ENCODE peak calls at places on chromosomes 6 and 20, in four cellular contexts. B, O, Y and H are unnamed samples.

GRCh38 chr20:62333820-62334595 is 31.2 kb downstream of the ADRM1 start:
- DNase-seq in Y (no peak), B (no peak), O (no peak), H (no peak)

GRCh38 chr20:58692579-58693225 is at the start of gene NPEPL1:
- DNase-seq in B (peak), O (peak), Y (peak), H (peak)

GRCh38 chr6:153312633-153313032 is 181.6 kb upstream of the RGS17 start:
- DNase-seq in B (peak), O (peak), Y (peak), H (peak)

GRCh38 chr6:44486002-44486421 is 98.5 kb downstream of the CDC5L start:
- DNase-seq in B (no peak), Y (no peak), O (no peak), H (peak)

GRCh38 chr20:38275815-38276550 is 15.4 kb upstream of the KIAA1755 start:
- DNase-seq in Y (peak), O (peak), B (peak), H (peak)

GRCh38 chr6:42978487-42978792 is 541 bp downstream of the PEX6 start:
- DNase-seq in Y (peak), O (no peak), B (no peak), H (no peak)

GRCh38 chr20:44552039-44552438 is 30.2 kb upstream of the SERINC3 start:
- DNase-seq in O (no peak), Y (no peak), B (no peak), H (no peak)

GRCh38 chr20:44004306-44004915 is 89.8 kb downstream of the TOX2 start:
- DNase-seq in O (no peak), Y (no peak), B (no peak), H (no peak)

GRCh38 chr20:62466071-62466760 is 9.6 kb downstream of the GATA5 start:
- DNase-seq in O (no peak), Y (no peak), B (no peak), H (no peak)

GRCh38 chr20:34579191-34579661 is 20.7 kb downstream of the MAP1LC3A start:
- DNase-seq in Y (peak), B (peak), O (peak), H (peak)

GRCh38 chr20:61975411-61975810 is 90.3 kb downstream of the TAF4 start:
- DNase-seq in Y (no peak), O (no peak), B (no peak), H (no peak)

GRCh38 chr20:47284373-47284772 is 72.1 kb downstream of the ZMYND8 start:
- DNase-seq in O (no peak), B (no peak), Y (no peak), H (no peak)

GRCh38 chr20:46752639-46753235 is 43.3 kb downstream of the SLC2A10 start:
- DNase-seq in Y (peak), O (peak), B (peak), H (peak)

GRCh38 chr20:25247100-25247665 is 702 bp upstream of the PYGB start:
- DNase-seq in O (peak), Y (peak), B (peak), H (peak)
- TF ChIP-seq CTCF in O (peak), Y (peak), B (peak), H (peak)

GRCh38 chr6:155054851-155055250 is 59.7 kb downstream of the TIAM2 start:
- DNase-seq in O (no peak), B (no peak), Y (no peak), H (no peak)
- H3K4me3 ChIP-seq in O (no peak), B (no peak), Y (no peak), H (no peak)

GRCh38 chr6:76165471-76166221 is 93.2 kb upstream of the IMPG1 start:
- DNase-seq in Y (no peak), B (no peak), O (no peak), H (no peak)

GRCh38 chr6:76166297-76166696 is 93.8 kb upstream of the IMPG1 start:
- DNase-seq in B (no peak), Y (no peak), O (no peak), H (no peak)

GRCh38 chr6:76162811-76163210 is 90.3 kb upstream of the IMPG1 start:
- DNase-seq in Y (no peak), O (no peak), B (no peak), H (no peak)

GRCh38 chr6:76166874-76167273 is 94.4 kb upstream of the IMPG1 start:
- DNase-seq in Y (no peak), B (no peak), O (no peak), H (no peak)
- TF ChIP-seq CTCF in Y (no peak), B (no peak), O (no peak), H (no peak)

DNA sequence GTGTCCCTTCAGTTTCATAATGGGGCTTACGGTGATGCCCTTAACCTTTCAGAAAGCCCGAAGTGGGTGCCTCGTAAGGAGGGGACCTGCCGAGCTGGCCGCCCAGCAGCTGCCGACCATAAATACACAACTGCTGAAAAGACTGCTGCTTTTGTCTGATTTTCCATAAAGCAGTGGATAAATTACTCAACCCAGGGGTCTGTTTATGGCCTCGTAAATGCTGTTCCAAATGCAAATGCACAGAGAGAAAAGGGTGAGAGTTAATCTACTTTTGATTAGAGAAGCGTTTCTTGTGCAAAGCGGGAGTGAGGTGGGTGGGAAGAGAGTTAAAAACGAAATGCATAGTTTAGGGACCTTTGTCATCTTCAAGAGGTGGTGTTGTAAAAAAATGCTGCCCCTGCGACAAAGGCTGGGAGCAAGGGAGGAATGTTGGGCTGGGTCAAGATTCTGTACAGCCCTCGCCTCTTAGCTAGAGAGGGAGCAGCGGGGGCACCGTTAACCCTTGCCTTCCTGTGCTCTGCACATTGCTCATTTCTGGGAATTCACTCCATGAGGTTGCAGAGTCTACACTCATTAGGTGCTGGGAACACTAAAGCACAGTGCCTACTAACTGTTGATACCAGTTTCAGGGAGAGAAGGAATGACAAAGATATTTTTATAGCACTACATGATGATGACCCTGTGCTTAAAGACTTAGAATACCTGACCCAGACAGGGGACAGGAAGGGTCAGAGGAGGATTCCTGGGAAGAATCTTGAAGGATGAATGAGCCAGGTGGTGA is 111.9 kb upstream of the MTHFD1L start:
- DNase-seq in B (no peak), O (no peak), Y (no peak), H (no peak)
- H3K4me3 ChIP-seq in B (no peak), O (no peak), Y (no peak), H (no peak)

GRCh38 chr20:5192570-5193431 is 66.0 kb downstream of the CDS2 start:
- DNase-seq in O (no peak), B (no peak), Y (no peak), H (no peak)

GRCh38 chr20:5188736-5189135 is 61.9 kb downstream of the CDS2 start:
- DNase-seq in O (no peak), B (no peak), Y (no peak), H (no peak)

GRCh38 chr20:5189917-5190316 is 63.1 kb downstream of the CDS2 start:
- DNase-seq in O (no peak), B (no peak), Y (no peak), H (no peak)

GRCh38 chr20:5191829-5192569 is 65.2 kb downstream of the CDS2 start:
- DNase-seq in Y (peak), B (peak), O (peak), H (peak)

DNA sequence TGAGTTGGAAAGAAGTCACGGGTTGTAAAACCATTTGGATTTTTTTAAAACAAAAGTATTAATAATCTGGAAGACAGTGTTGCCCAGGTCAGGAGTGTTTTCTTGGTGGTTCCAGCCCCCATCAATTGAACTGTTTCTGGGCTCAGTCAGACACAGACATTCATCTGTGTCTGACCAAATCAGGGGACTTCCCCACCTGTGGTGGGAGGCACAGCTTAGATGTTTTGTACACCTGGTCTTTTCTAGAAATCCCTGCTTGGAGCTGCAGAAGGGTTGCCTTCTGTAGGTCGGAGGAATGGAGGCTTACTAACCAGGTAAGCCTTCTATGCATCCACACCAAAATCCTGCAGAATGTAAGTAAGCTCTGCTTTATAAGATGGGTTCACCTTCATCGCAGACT is 63.6 kb downstream of the CDS2 start:
- DNase-seq in B (no peak), Y (no peak), O (no peak), H (no peak)
- TF ChIP-seq CTCF in B (no peak), Y (no peak), O (no peak), H (no peak)

GRCh38 chr20:18831830-18832229 is 18.2 kb downstream of the SCP2D1 start:
- DNase-seq in Y (peak), O (no peak), B (peak), H (no peak)

GRCh38 chr20:18835850-18836249 is 22.3 kb downstream of the SCP2D1 start:
- DNase-seq in Y (no peak), B (no peak), O (no peak), H (no peak)

GRCh38 chr20:18837710-18838109 is 24.1 kb downstream of the SCP2D1 start:
- DNase-seq in B (no peak), Y (no peak), O (no peak), H (no peak)

GRCh38 chr20:18832801-18833200 is 19.2 kb downstream of the SCP2D1 start:
- DNase-seq in O (no peak), B (no peak), Y (no peak), H (no peak)
- H3K4me3 ChIP-seq in O (no peak), B (no peak), Y (no peak), H (no peak)

DNA sequence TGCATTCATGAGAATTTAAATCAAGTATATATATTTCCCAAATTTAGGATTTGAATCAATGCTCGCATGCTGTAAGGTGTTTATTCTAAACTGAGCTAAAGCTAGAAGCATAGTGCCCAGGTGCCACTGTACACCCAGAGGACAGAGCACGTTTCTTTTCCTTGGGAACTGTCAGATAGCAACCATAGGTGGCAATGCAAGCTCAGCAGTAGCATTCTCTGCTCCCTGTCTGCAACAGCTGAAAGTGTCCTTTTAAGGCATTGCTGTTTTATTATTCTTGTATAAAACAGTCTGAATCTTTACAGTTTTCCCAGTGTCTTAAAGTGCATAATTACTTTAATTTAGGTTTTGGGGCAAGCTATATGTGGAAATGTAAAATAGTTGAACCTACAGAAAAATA is 443.4 kb upstream of the MMS22L start:
- DNase-seq in O (no peak), B (no peak), Y (no peak), H (peak)
- TF ChIP-seq CTCF in O (no peak), B (no peak), Y (no peak), H (peak)